ENCODE peak calls at places on chromosomes 2 and 18, in five cellular contexts. One of them, this sample, is unnamed.

GRCh38 chr2:230443540-230443939 is 27.5 kb downstream of the SP100 start:
- DNase-seq in stimulated activated CD4-positive, alpha-beta T cell treated with anti-CD3 and anti-CD28 coated beads, Interleukin-1b, Interleukin-23, amount 100 ng/mL, for 24 hours: no peak
- DNase-seq in COR-L47: no peak
- DNase-seq in A172: peak; percentile 50
- DNase-seq in kidney tubule cell: peak; percentile 62
- DNase-seq in this sample: no peak

GRCh38 chr2:111632661-111633060 is 251.3 kb downstream of the ANAPC1 start:
- DNase-seq in kidney tubule cell: peak; percentile 22
- DNase-seq in A172: no peak
- DNase-seq in stimulated activated CD4-positive, alpha-beta T cell treated with anti-CD3 and anti-CD28 coated beads, Interleukin-1b, Interleukin-23, amount 100 ng/mL, for 24 hours: no peak
- DNase-seq in COR-L47: no peak
- DNase-seq in this sample: no peak

GRCh38 chr18:47730795-47731194 is 199.7 kb downstream of the SMAD2 start:
- DNase-seq in stimulated activated CD4-positive, alpha-beta T cell treated with anti-CD3 and anti-CD28 coated beads, Interleukin-1b, Interleukin-23, amount 100 ng/mL, for 24 hours: no peak
- DNase-seq in COR-L47: no peak
- DNase-seq in A172: peak; percentile 44
- DNase-seq in kidney tubule cell: peak; percentile 44
- DNase-seq in this sample: peak; percentile 15

GRCh38 chr2:218067523-218067922 is 1.5 kb upstream of the RUFY4 start:
- DNase-seq in kidney tubule cell: no peak
- DNase-seq in A172: no peak
- DNase-seq in stimulated activated CD4-positive, alpha-beta T cell treated with anti-CD3 and anti-CD28 coated beads, Interleukin-1b, Interleukin-23, amount 100 ng/mL, for 24 hours: no peak
- DNase-seq in COR-L47: no peak
- DNase-seq in this sample: no peak

GRCh38 chr18:26090130-26091046 is at the start of gene SS18:
- DNase-seq in A172: peak; percentile 88
- DNase-seq in stimulated activated CD4-positive, alpha-beta T cell treated with anti-CD3 and anti-CD28 coated beads, Interleukin-1b, Interleukin-23, amount 100 ng/mL, for 24 hours: peak; percentile 81
- DNase-seq in kidney tubule cell: peak; percentile 95
- DNase-seq in COR-L47: peak; percentile 94
- DNase-seq in this sample: peak; percentile 93

GRCh38 chr2:145022671-145023330 is 502.9 kb upstream of the ZEB2 start:
- DNase-seq in COR-L47: no peak
- DNase-seq in kidney tubule cell: peak; percentile 92
- DNase-seq in stimulated activated CD4-positive, alpha-beta T cell treated with anti-CD3 and anti-CD28 coated beads, Interleukin-1b, Interleukin-23, amount 100 ng/mL, for 24 hours: no peak
- DNase-seq in A172: peak; percentile 28
- DNase-seq in this sample: no peak

GRCh38 chr2:5849596-5849995 is 157.4 kb downstream of the SOX11 start:
- DNase-seq in stimulated activated CD4-positive, alpha-beta T cell treated with anti-CD3 and anti-CD28 coated beads, Interleukin-1b, Interleukin-23, amount 100 ng/mL, for 24 hours: no peak
- DNase-seq in kidney tubule cell: peak; percentile 63
- DNase-seq in A172: no peak
- DNase-seq in COR-L47: no peak
- DNase-seq in this sample: no peak

GRCh38 chr2:26653207-26654060 is 12.3 kb upstream of the CIB4 start:
- DNase-seq in A172: no peak
- DNase-seq in COR-L47: no peak
- DNase-seq in stimulated activated CD4-positive, alpha-beta T cell treated with anti-CD3 and anti-CD28 coated beads, Interleukin-1b, Interleukin-23, amount 100 ng/mL, for 24 hours: no peak
- DNase-seq in kidney tubule cell: no peak
- DNase-seq in this sample: no peak

GRCh38 chr2:12714391-12715221 is 2.1 kb upstream of the TRIB2 start:
- DNase-seq in kidney tubule cell: peak; percentile 67
- DNase-seq in COR-L47: no peak
- DNase-seq in stimulated activated CD4-positive, alpha-beta T cell treated with anti-CD3 and anti-CD28 coated beads, Interleukin-1b, Interleukin-23, amount 100 ng/mL, for 24 hours: no peak
- DNase-seq in A172: peak; percentile 59
- DNase-seq in this sample: no peak